ENCODE peak calls at places on chromosomes 4 and X, in seven cellular contexts. One of them, this sample, is unnamed.

GRCh38 chr4:125780159-125780558 is 465.4 kb downstream of the FAT4 start:
- DNase-seq in cardiac fibroblast: peak
- DNase-seq in EL: peak
- DNase-seq in RCC 7860: no peak
- DNase-seq in T47D: no peak
- DNase-seq in fibroblast of pulmonary artery: peak
- DNase-seq in hepatic stellate cell: no peak
- DNase-seq in this sample: no peak

GRCh38 chrX:150813922-150814321 is 84.5 kb downstream of the CD99L2 start:
- DNase-seq in cardiac fibroblast: peak
- DNase-seq in EL: peak
- DNase-seq in RCC 7860: no peak
- DNase-seq in T47D: no peak
- DNase-seq in fibroblast of pulmonary artery: no peak
- DNase-seq in hepatic stellate cell: no peak
- DNase-seq in this sample: no peak

GRCh38 chr4:89000844-89001360 is 56.1 kb downstream of the FAM13A start:
- DNase-seq in cardiac fibroblast: peak
- DNase-seq in EL: peak
- DNase-seq in RCC 7860: peak
- DNase-seq in T47D: peak
- DNase-seq in fibroblast of pulmonary artery: peak
- DNase-seq in hepatic stellate cell: peak
- DNase-seq in this sample: no peak

GRCh38 chrX:76520273-76521054 is 93.0 kb downstream of the MAGEE1 start:
- DNase-seq in cardiac fibroblast: no peak
- DNase-seq in EL: no peak
- DNase-seq in RCC 7860: no peak
- DNase-seq in T47D: no peak
- DNase-seq in fibroblast of pulmonary artery: no peak
- DNase-seq in hepatic stellate cell: no peak
- DNase-seq in this sample: no peak

GRCh38 chrX:71616672-71617529 is 1.4 kb downstream of the CXCR3 start:
- DNase-seq in cardiac fibroblast: no peak
- DNase-seq in EL: no peak
- DNase-seq in RCC 7860: no peak
- DNase-seq in T47D: no peak
- DNase-seq in fibroblast of pulmonary artery: no peak
- DNase-seq in hepatic stellate cell: no peak
- DNase-seq in this sample: no peak

GRCh38 chrX:76172325-76172887 is 456 bp upstream of the PBDC1 start:
- DNase-seq in cardiac fibroblast: no peak
- DNase-seq in EL: no peak
- DNase-seq in RCC 7860: no peak
- DNase-seq in T47D: no peak
- DNase-seq in fibroblast of pulmonary artery: no peak
- DNase-seq in hepatic stellate cell: peak
- DNase-seq in this sample: no peak

GRCh38 chr4:170090667-170091052 is 904 bp upstream of the AADAT start:
- DNase-seq in cardiac fibroblast: peak
- DNase-seq in EL: peak
- DNase-seq in RCC 7860: no peak
- DNase-seq in T47D: no peak
- DNase-seq in fibroblast of pulmonary artery: peak
- DNase-seq in hepatic stellate cell: peak
- DNase-seq in this sample: no peak

GRCh38 chrX:10195425-10195824 is 38.6 kb downstream of the CLCN4 start:
- DNase-seq in cardiac fibroblast: no peak
- DNase-seq in EL: no peak
- DNase-seq in RCC 7860: no peak
- DNase-seq in T47D: no peak
- DNase-seq in fibroblast of pulmonary artery: no peak
- DNase-seq in hepatic stellate cell: no peak
- DNase-seq in this sample: no peak

GRCh38 chr4:67907650-67908049 is 23.8 kb upstream of the TMPRSS11D start:
- DNase-seq in cardiac fibroblast: no peak
- DNase-seq in EL: no peak
- DNase-seq in RCC 7860: no peak
- DNase-seq in T47D: peak
- DNase-seq in fibroblast of pulmonary artery: no peak
- DNase-seq in hepatic stellate cell: no peak
- DNase-seq in this sample: no peak

GRCh38 chrX:13377537-13377936 is 57.7 kb upstream of the ATXN3L start:
- DNase-seq in cardiac fibroblast: peak
- DNase-seq in EL: peak
- DNase-seq in RCC 7860: no peak
- DNase-seq in T47D: no peak
- DNase-seq in fibroblast of pulmonary artery: peak
- DNase-seq in hepatic stellate cell: no peak
- DNase-seq in this sample: peak

GRCh38 chr4:68256284-68256683 is 10.8 kb upstream of the TMPRSS11B start:
- DNase-seq in cardiac fibroblast: no peak
- DNase-seq in EL: no peak
- DNase-seq in RCC 7860: no peak
- DNase-seq in T47D: no peak
- DNase-seq in fibroblast of pulmonary artery: peak
- DNase-seq in hepatic stellate cell: no peak
- DNase-seq in this sample: no peak

GRCh38 chrX:48540015-48540350 is 469 bp downstream of the TBC1D25 start:
- DNase-seq in cardiac fibroblast: peak
- DNase-seq in EL: peak
- DNase-seq in RCC 7860: peak
- DNase-seq in T47D: no peak
- DNase-seq in fibroblast of pulmonary artery: peak
- DNase-seq in hepatic stellate cell: no peak
- DNase-seq in this sample: peak

GRCh38 chrX:68757331-68757730 is 71.5 kb upstream of the EFNB1 start:
- DNase-seq in cardiac fibroblast: no peak
- DNase-seq in EL: no peak
- DNase-seq in RCC 7860: no peak
- DNase-seq in T47D: no peak
- DNase-seq in fibroblast of pulmonary artery: no peak
- DNase-seq in hepatic stellate cell: no peak
- DNase-seq in this sample: no peak

GRCh38 chrX:109709129-109709631 is 23.9 kb downstream of the ACSL4 start:
- DNase-seq in cardiac fibroblast: peak
- DNase-seq in EL: peak
- DNase-seq in RCC 7860: peak
- DNase-seq in T47D: no peak
- DNase-seq in fibroblast of pulmonary artery: peak
- DNase-seq in hepatic stellate cell: peak
- DNase-seq in this sample: no peak

GRCh38 chrX:118644378-118644777 is 83.0 kb upstream of the IL13RA1 start:
- DNase-seq in cardiac fibroblast: peak
- DNase-seq in EL: peak
- DNase-seq in RCC 7860: peak
- DNase-seq in T47D: peak
- DNase-seq in fibroblast of pulmonary artery: peak
- DNase-seq in hepatic stellate cell: peak
- DNase-seq in this sample: peak

This sample was measured in G401.